ENCODE peak calls at places on chromosome 21, in ten cellular contexts. Z, T, A, C, S, B, R, X, P and Y are unnamed samples. For H3K4me1 and H3K9me3, the result is how much of the 10 kb centered on the place peaks cover.

GRCh38 chr21:17903029-17903806 is 84.1 kb upstream of the C21orf91 start:
- DNase-seq in Z (no peak), T (peak), A (no peak), C (no peak), S (no peak), B (no peak), R (peak), X (peak), P (no peak), Y (peak)

GRCh38 chr21:41458121-41458520 is 32.1 kb downstream of the MX1 start:
- DNase-seq in Z (no peak), T (no peak), A (no peak), C (no peak), S (no peak), B (no peak), R (no peak), X (no peak), P (no peak), Y (no peak)

GRCh38 chr21:14862794-14863720 is 201.7 kb downstream of the NRIP1 start:
- DNase-seq in Z (no peak), T (peak), A (no peak), C (no peak), S (no peak), B (no peak), R (peak), X (peak), P (no peak), Y (no peak)

GRCh38 chr21:46381521-46381920 is 57.6 kb downstream of the PCNT start:
- DNase-seq in Z (no peak), T (no peak), A (no peak), C (no peak), S (no peak), B (no peak), R (no peak), X (no peak), P (no peak), Y (no peak)

GRCh38 chr21:33123396-33124120 is 53.6 kb downstream of the OLIG1 start:
- DNase-seq in Z (no peak), T (no peak), A (no peak), C (no peak), S (no peak), B (no peak), R (no peak), X (no peak), P (no peak), Y (no peak)

GRCh38 chr21:32562426-32562825 is 22.9 kb downstream of the TCP10L start:
- DNase-seq in Z (peak), T (peak), A (peak), C (no peak), S (peak), B (no peak), R (peak), X (no peak), P (no peak), Y (no peak)

GRCh38 chr21:42315296-42315891 is at the start of gene TFF3:
- DNase-seq in Z (no peak), T (no peak), A (peak), C (no peak), S (no peak), B (no peak), R (no peak), X (no peak), P (no peak), Y (no peak)

GRCh38 chr21:29232601-29233541 is 65.9 kb upstream of the BACH1 start:
- DNase-seq in Z (no peak), T (peak), A (no peak), C (no peak), S (no peak), B (no peak), R (peak), X (peak), P (no peak), Y (no peak)

GRCh38 chr21:15617968-15618367 is 111.8 kb upstream of the USP25 start:
- DNase-seq in Z (no peak), T (no peak), A (no peak), C (no peak), S (no peak), B (no peak), R (peak), X (no peak), P (no peak), Y (no peak)

GRCh38 chr21:29939859-29940245 is at the start of gene GRIK1:
- DNase-seq in Z (no peak), T (peak), A (no peak), C (no peak), S (no peak), B (no peak), R (no peak), X (no peak), P (no peak), Y (no peak)

GRCh38 chr21:33560965-33561364 is 18.1 kb downstream of the SON start:
- DNase-seq in Z (no peak), T (no peak), A (no peak), C (no peak), S (no peak), B (no peak), R (no peak), X (no peak), P (no peak), Y (no peak)

GRCh38 chr21:41523175-41523574 is 15.2 kb upstream of the TMPRSS2 start:
- DNase-seq in Z (no peak), T (no peak), A (no peak), C (no peak), S (no peak), B (peak), R (no peak), X (no peak), P (peak), Y (no peak)

GRCh38 chr21:42117229-42118048 is 46.3 kb downstream of the UMODL1 start:
- DNase-seq in Z (peak), T (peak), A (peak), C (peak), S (peak), B (peak), R (peak), X (peak), P (no peak), Y (peak)

GRCh38 chr21:41737656-41738324 is 29.1 kb downstream of the RIPK4 start:
- DNase-seq in Z (no peak), T (no peak), A (no peak), C (no peak), S (no peak), B (no peak), R (no peak), X (no peak), P (no peak), Y (no peak)

GRCh38 chr21:29423521-29423920 is 124.8 kb downstream of the BACH1 start:
- DNase-seq in Z (no peak), T (no peak), A (no peak), C (no peak), S (no peak), B (no peak), R (no peak), X (no peak), P (no peak), Y (no peak)

GRCh38 chr21:33019885-33020557 is 5.7 kb upstream of the OLIG2 start:
- DNase-seq in Z (no peak), T (no peak), A (no peak), C (no peak), S (no peak), B (no peak), R (no peak), X (no peak), P (no peak), Y (no peak)

GRCh38 chr21:36697473-36698159 is 1.3 kb upstream of the SIM2 start:
- DNase-seq in Z (no peak), T (no peak), A (no peak), C (no peak), S (peak), B (peak), R (no peak), X (no peak), P (no peak), Y (no peak)

GRCh38 chr21:28731700-28732321 is 260.9 kb downstream of the LTN1 start:
- DNase-seq in Z (no peak), T (no peak), A (no peak), C (no peak), S (no peak), B (no peak), R (no peak), X (peak), P (no peak), Y (no peak)

GRCh38 chr21:20997633-20998455 is at the start of gene NCAM2:
- DNase-seq in Z (peak), T (peak), A (peak), C (peak), S (peak), B (peak), R (peak), X (no peak), P (no peak), Y (peak)

GRCh38 chr21:29300547-29301138 is 1.9 kb downstream of the BACH1 start:
- DNase-seq in Z (no peak), T (no peak), A (no peak), C (no peak), S (no peak), B (no peak), R (no peak), X (peak), P (no peak), Y (no peak)

GRCh38 chr21:43984905-43985689 is 27.0 kb upstream of the TRAPPC10 start:
- DNase-seq in Z (no peak), T (no peak), A (no peak), C (no peak), S (no peak), B (no peak), R (no peak), X (no peak), P (no peak), Y (no peak)

GRCh38 chr21:15604424-15604823 is 125.4 kb upstream of the USP25 start:
- DNase-seq in Z (no peak), T (no peak), A (no peak), C (no peak), S (no peak), B (no peak), R (peak), X (no peak), P (no peak), Y (no peak)

GRCh38 chr21:40553781-40554180 is 293.2 kb downstream of the DSCAM start:
- DNase-seq in Z (no peak), T (no peak), A (no peak), C (no peak), S (no peak), B (no peak), R (no peak), X (no peak), P (no peak), Y (no peak)

GRCh38 chr21:29130234-29130993 is at the start of gene MAP3K7CL:
- DNase-seq in Z (peak), T (peak), A (peak), C (peak), S (peak), B (no peak), R (peak), X (no peak), P (peak), Y (no peak)

GRCh38 chr21:36976882-36977651 is 10.6 kb upstream of the HLCS start:
- DNase-seq in Z (peak), T (peak), A (peak), C (no peak), S (no peak), B (no peak), R (peak), X (peak), P (no peak), Y (peak)

GRCh38 chr21:41557884-41558283 is 49.9 kb upstream of the TMPRSS2 start:
- DNase-seq in Z (no peak), T (no peak), A (no peak), C (no peak), S (no peak), B (no peak), R (no peak), X (no peak), P (no peak), Y (no peak)

GRCh38 chr21:32366191-32366590 is 26.6 kb downstream of the URB1 start:
- DNase-seq in Z (no peak), T (no peak), A (no peak), C (no peak), S (no peak), B (no peak), R (no peak), X (no peak), P (no peak), Y (no peak)

GRCh38 chr21:27536319-27536718 is 569.4 kb upstream of the ADAMTS5 start:
- DNase-seq in Z (no peak), T (no peak), A (no peak), C (no peak), S (no peak), B (no peak), R (peak), X (no peak), P (no peak), Y (no peak)

GRCh38 chr21:34651032-34651431 is 17.8 kb upstream of the CLIC6 start:
- DNase-seq in Z (no peak), T (no peak), A (no peak), C (no peak), S (no peak), B (no peak), R (no peak), X (no peak), P (no peak), Y (no peak)

DNA sequence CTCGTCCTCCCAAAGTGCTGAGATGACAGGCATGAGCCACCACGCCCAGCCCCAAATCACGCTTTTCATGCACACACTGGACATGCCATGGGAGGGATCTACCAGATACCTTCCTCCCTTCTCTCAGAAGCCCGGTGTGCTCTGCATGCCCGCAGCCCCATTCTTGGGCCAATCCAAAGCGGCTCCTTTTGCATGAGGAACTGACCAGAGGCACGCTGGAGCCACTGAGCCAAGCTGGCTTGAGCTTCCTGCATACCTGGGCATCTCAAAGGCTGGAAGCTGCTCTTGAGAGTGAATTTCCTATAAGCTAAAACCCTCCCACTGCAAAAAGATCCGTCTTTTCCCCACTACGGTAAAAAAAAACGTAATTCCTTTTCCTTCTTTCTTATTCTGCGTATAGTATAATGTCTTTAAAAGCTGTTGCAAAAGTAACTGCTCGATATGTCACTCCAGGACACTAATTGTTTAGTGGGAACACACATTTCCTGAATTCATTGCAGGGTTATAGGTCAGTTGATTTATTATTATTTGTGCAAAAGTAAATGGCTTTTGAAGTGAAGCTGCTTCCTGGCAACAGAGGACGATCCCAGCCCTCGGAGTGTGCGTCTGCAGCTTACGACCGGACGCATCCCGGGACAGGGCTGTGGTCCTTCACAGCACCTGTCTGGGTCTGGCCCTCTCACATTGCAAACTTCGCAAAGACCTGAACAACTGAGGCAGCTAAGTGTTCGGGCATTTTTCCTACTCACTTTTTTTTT is 61.8 kb upstream of the ETS2 start:
- DNase-seq in Z (peak), T (no peak), A (peak), C (peak), S (no peak), B (no peak), R (no peak), X (no peak), P (no peak), Y (no peak)
- H3K4me3 ChIP-seq in Z (no peak), T (no peak), A (no peak), C (no peak), S (no peak), B (no peak), R (no peak), X (no peak), P (no peak), Y (no peak)

GRCh38 chr21:45110873-45111624 is 36.7 kb downstream of the ADARB1 start:
- DNase-seq in Z (no peak), T (peak), A (no peak), C (no peak), S (no peak), B (no peak), R (no peak), X (peak), P (no peak), Y (no peak)
- H3K4me1 ChIP-seq in Z (half or more), T (under half), A (under half), C (under half), S (under half), B (under half), R (under half), X (half or more), P (under half), Y (under half)

GRCh38 chr21:38221594-38221993 is 35.2 kb upstream of the KCNJ15 start:
- DNase-seq in Z (no peak), T (no peak), A (no peak), C (no peak), S (no peak), B (no peak), R (peak), X (no peak), P (no peak), Y (no peak)
- H3K9me3 ChIP-seq in Z (under half), T (under half), A (under half), C (under half), S (under half), B (under half), R (under half), X (under half), P (under half), Y (under half)

DNA sequence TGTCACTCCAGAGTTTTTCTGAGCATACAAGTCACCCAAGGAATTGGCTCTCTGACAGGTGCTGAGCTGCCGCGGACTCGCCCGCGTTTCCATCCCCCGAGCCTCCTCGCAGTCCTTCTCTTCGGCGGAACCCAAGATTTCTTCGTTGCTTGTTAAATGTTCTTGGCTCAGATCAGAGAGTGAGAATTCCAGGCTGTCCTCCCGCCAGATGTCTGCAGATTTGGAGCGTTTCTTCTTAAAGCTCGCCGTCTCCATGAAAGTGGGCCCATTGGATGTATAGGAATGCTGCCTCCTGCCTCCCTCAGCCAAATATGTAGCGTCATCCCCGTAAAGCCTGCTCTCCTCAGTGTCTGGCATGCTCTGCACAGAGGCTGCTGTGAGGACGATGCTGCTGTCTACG is 77.8 kb downstream of the TIAM1 start:
- DNase-seq in Z (no peak), T (no peak), A (no peak), C (no peak), S (no peak), B (no peak), R (no peak), X (no peak), P (no peak), Y (no peak)
- H3K4me3 ChIP-seq in Z (no peak), T (no peak), A (no peak), C (no peak), S (no peak), B (no peak), R (no peak), X (no peak), P (no peak), Y (no peak)

GRCh38 chr21:35651166-35651565 is 409.2 kb downstream of the SETD4 start:
- DNase-seq in Z (no peak), T (no peak), A (no peak), C (no peak), S (no peak), B (no peak), R (no peak), X (no peak), P (no peak), Y (no peak)
- H3K4me1 ChIP-seq in Z (under half), T (under half), A (under half), C (under half), S (under half), B (under half), R (under half), X (under half), P (under half), Y (under half)